ENCODE peak calls at places on chromosomes 13 and 19, in eight cellular contexts. One of them, this sample, is unnamed.

GRCh38 chr19:35986664-35987570 is 8.1 kb upstream of the SDHAF1 start:
- DNase-seq in iris pigment epithelial cell: no peak
- DNase-seq in effector memory CD4-positive, alpha-beta T cell: no peak
- DNase-seq in neural crest cell: no peak
- DNase-seq in hypothalamus: no peak
- DNase-seq in stimulated activated CD4-positive, alpha-beta T cell treated with anti-CD3 and anti-CD28 coated beads, Interleukin-15, amount 100 ng/mL, for 1 hour: no peak
- DNase-seq in SK-MEL-5: peak; percentile 35
- DNase-seq in T follicular helper cell: no peak
- DNase-seq in this sample: no peak

GRCh38 chr13:102846261-102847015 is 606 bp downstream of the ERCC5 start:
- DNase-seq in neural crest cell: peak; percentile 7
- DNase-seq in T follicular helper cell: peak; percentile 25
- DNase-seq in hypothalamus: no peak
- DNase-seq in stimulated activated CD4-positive, alpha-beta T cell treated with anti-CD3 and anti-CD28 coated beads, Interleukin-15, amount 100 ng/mL, for 1 hour: no peak
- DNase-seq in iris pigment epithelial cell: peak; percentile 55
- DNase-seq in effector memory CD4-positive, alpha-beta T cell: peak; percentile 12
- DNase-seq in SK-MEL-5: peak; percentile 41
- DNase-seq in this sample: no peak

GRCh38 chr13:83151308-83151660 is 731.0 kb downstream of the SLITRK1 start:
- DNase-seq in stimulated activated CD4-positive, alpha-beta T cell treated with anti-CD3 and anti-CD28 coated beads, Interleukin-15, amount 100 ng/mL, for 1 hour: no peak
- DNase-seq in T follicular helper cell: no peak
- DNase-seq in effector memory CD4-positive, alpha-beta T cell: no peak
- DNase-seq in hypothalamus: no peak
- DNase-seq in SK-MEL-5: no peak
- DNase-seq in neural crest cell: no peak
- DNase-seq in iris pigment epithelial cell: peak; percentile 67
- DNase-seq in this sample: no peak

GRCh38 chr13:57739791-57740190 is 108.2 kb downstream of the PCDH17 start:
- DNase-seq in stimulated activated CD4-positive, alpha-beta T cell treated with anti-CD3 and anti-CD28 coated beads, Interleukin-15, amount 100 ng/mL, for 1 hour: no peak
- DNase-seq in effector memory CD4-positive, alpha-beta T cell: no peak
- DNase-seq in SK-MEL-5: no peak
- DNase-seq in iris pigment epithelial cell: no peak
- DNase-seq in hypothalamus: no peak
- DNase-seq in T follicular helper cell: no peak
- DNase-seq in neural crest cell: no peak
- DNase-seq in this sample: no peak

GRCh38 chr19:46288896-46289588 is 7.8 kb upstream of the HIF3A start:
- DNase-seq in neural crest cell: no peak
- DNase-seq in stimulated activated CD4-positive, alpha-beta T cell treated with anti-CD3 and anti-CD28 coated beads, Interleukin-15, amount 100 ng/mL, for 1 hour: no peak
- DNase-seq in effector memory CD4-positive, alpha-beta T cell: no peak
- DNase-seq in iris pigment epithelial cell: peak; percentile 98
- DNase-seq in hypothalamus: no peak
- DNase-seq in SK-MEL-5: peak; percentile 55
- DNase-seq in T follicular helper cell: no peak
- DNase-seq in this sample: peak; percentile 79

GRCh38 chr19:1026189-1027019 is at the start of gene CNN2:
- DNase-seq in effector memory CD4-positive, alpha-beta T cell: peak; percentile 43
- DNase-seq in T follicular helper cell: peak; percentile 45
- DNase-seq in iris pigment epithelial cell: peak; percentile 78
- DNase-seq in hypothalamus: no peak
- DNase-seq in neural crest cell: peak; percentile 62
- DNase-seq in SK-MEL-5: peak; percentile 43
- DNase-seq in stimulated activated CD4-positive, alpha-beta T cell treated with anti-CD3 and anti-CD28 coated beads, Interleukin-15, amount 100 ng/mL, for 1 hour: peak; percentile 44
- DNase-seq in this sample: peak; percentile 90

GRCh38 chr19:1449467-1450442 is at the start of gene APC2:
- DNase-seq in effector memory CD4-positive, alpha-beta T cell: no peak
- DNase-seq in stimulated activated CD4-positive, alpha-beta T cell treated with anti-CD3 and anti-CD28 coated beads, Interleukin-15, amount 100 ng/mL, for 1 hour: no peak
- DNase-seq in hypothalamus: peak; percentile 79
- DNase-seq in T follicular helper cell: no peak
- DNase-seq in SK-MEL-5: peak; percentile 55
- DNase-seq in neural crest cell: peak; percentile 75
- DNase-seq in iris pigment epithelial cell: peak; percentile 30
- DNase-seq in this sample: peak; percentile 95

GRCh38 chr19:40147338-40147692 is 43.9 kb upstream of the MAP3K10 start:
- DNase-seq in stimulated activated CD4-positive, alpha-beta T cell treated with anti-CD3 and anti-CD28 coated beads, Interleukin-15, amount 100 ng/mL, for 1 hour: no peak
- DNase-seq in hypothalamus: no peak
- DNase-seq in neural crest cell: no peak
- DNase-seq in iris pigment epithelial cell: no peak
- DNase-seq in SK-MEL-5: no peak
- DNase-seq in T follicular helper cell: no peak
- DNase-seq in effector memory CD4-positive, alpha-beta T cell: no peak
- DNase-seq in this sample: no peak

GRCh38 chr13:23352161-23352560 is 81.3 kb downstream of the SACS start:
- DNase-seq in iris pigment epithelial cell: no peak
- DNase-seq in SK-MEL-5: no peak
- DNase-seq in stimulated activated CD4-positive, alpha-beta T cell treated with anti-CD3 and anti-CD28 coated beads, Interleukin-15, amount 100 ng/mL, for 1 hour: no peak
- DNase-seq in neural crest cell: no peak
- DNase-seq in hypothalamus: no peak
- DNase-seq in effector memory CD4-positive, alpha-beta T cell: no peak
- DNase-seq in T follicular helper cell: no peak
- DNase-seq in this sample: no peak

GRCh38 chr19:41879670-41880328 is 2.7 kb downstream of the CD79A start:
- DNase-seq in hypothalamus: no peak
- DNase-seq in SK-MEL-5: no peak
- DNase-seq in iris pigment epithelial cell: no peak
- DNase-seq in T follicular helper cell: no peak
- DNase-seq in effector memory CD4-positive, alpha-beta T cell: no peak
- DNase-seq in neural crest cell: no peak
- DNase-seq in stimulated activated CD4-positive, alpha-beta T cell treated with anti-CD3 and anti-CD28 coated beads, Interleukin-15, amount 100 ng/mL, for 1 hour: no peak
- DNase-seq in this sample: no peak

GRCh38 chr19:19335408-19336158 is 15.0 kb downstream of the MAU2 start:
- DNase-seq in SK-MEL-5: no peak
- DNase-seq in stimulated activated CD4-positive, alpha-beta T cell treated with anti-CD3 and anti-CD28 coated beads, Interleukin-15, amount 100 ng/mL, for 1 hour: no peak
- DNase-seq in effector memory CD4-positive, alpha-beta T cell: no peak
- DNase-seq in iris pigment epithelial cell: no peak
- DNase-seq in T follicular helper cell: no peak
- DNase-seq in hypothalamus: no peak
- DNase-seq in neural crest cell: no peak
- DNase-seq in this sample: no peak

GRCh38 chr13:53411443-53411842 is 382.8 kb downstream of the OLFM4 start:
- DNase-seq in T follicular helper cell: no peak
- DNase-seq in hypothalamus: no peak
- DNase-seq in neural crest cell: no peak
- DNase-seq in SK-MEL-5: no peak
- DNase-seq in stimulated activated CD4-positive, alpha-beta T cell treated with anti-CD3 and anti-CD28 coated beads, Interleukin-15, amount 100 ng/mL, for 1 hour: no peak
- DNase-seq in iris pigment epithelial cell: no peak
- DNase-seq in effector memory CD4-positive, alpha-beta T cell: no peak
- DNase-seq in this sample: no peak

GRCh38 chr13:99124046-99124400 is 76.6 kb upstream of the UBAC2 start:
- DNase-seq in SK-MEL-5: no peak
- DNase-seq in T follicular helper cell: no peak
- DNase-seq in hypothalamus: no peak
- DNase-seq in iris pigment epithelial cell: no peak
- DNase-seq in neural crest cell: no peak
- DNase-seq in stimulated activated CD4-positive, alpha-beta T cell treated with anti-CD3 and anti-CD28 coated beads, Interleukin-15, amount 100 ng/mL, for 1 hour: no peak
- DNase-seq in effector memory CD4-positive, alpha-beta T cell: no peak
- DNase-seq in this sample: no peak

GRCh38 chr13:98503175-98504028 is 73.5 kb downstream of the STK24 start:
- DNase-seq in SK-MEL-5: no peak
- DNase-seq in neural crest cell: no peak
- DNase-seq in T follicular helper cell: no peak
- DNase-seq in stimulated activated CD4-positive, alpha-beta T cell treated with anti-CD3 and anti-CD28 coated beads, Interleukin-15, amount 100 ng/mL, for 1 hour: no peak
- DNase-seq in hypothalamus: no peak
- DNase-seq in effector memory CD4-positive, alpha-beta T cell: no peak
- DNase-seq in iris pigment epithelial cell: no peak
- DNase-seq in this sample: no peak

GRCh38 chr19:55116232-55117062 is 990 bp downstream of the PPP1R12C start:
- DNase-seq in effector memory CD4-positive, alpha-beta T cell: peak; percentile 25
- DNase-seq in T follicular helper cell: peak; percentile 32
- DNase-seq in stimulated activated CD4-positive, alpha-beta T cell treated with anti-CD3 and anti-CD28 coated beads, Interleukin-15, amount 100 ng/mL, for 1 hour: peak; percentile 20
- DNase-seq in iris pigment epithelial cell: peak; percentile 71
- DNase-seq in hypothalamus: peak; percentile 63
- DNase-seq in neural crest cell: peak; percentile 29
- DNase-seq in SK-MEL-5: peak; percentile 31
- DNase-seq in this sample: peak; percentile 86

GRCh38 chr19:36059180-36059910 is 4.6 kb downstream of the WDR62 start:
- DNase-seq in neural crest cell: no peak
- DNase-seq in T follicular helper cell: no peak
- DNase-seq in iris pigment epithelial cell: no peak
- DNase-seq in hypothalamus: no peak
- DNase-seq in SK-MEL-5: no peak
- DNase-seq in stimulated activated CD4-positive, alpha-beta T cell treated with anti-CD3 and anti-CD28 coated beads, Interleukin-15, amount 100 ng/mL, for 1 hour: no peak
- DNase-seq in effector memory CD4-positive, alpha-beta T cell: no peak
- DNase-seq in this sample: no peak

GRCh38 chr13:42181381-42181953 is 90.5 kb upstream of the AKAP11 start:
- DNase-seq in neural crest cell: no peak
- DNase-seq in T follicular helper cell: no peak
- DNase-seq in SK-MEL-5: no peak
- DNase-seq in iris pigment epithelial cell: no peak
- DNase-seq in stimulated activated CD4-positive, alpha-beta T cell treated with anti-CD3 and anti-CD28 coated beads, Interleukin-15, amount 100 ng/mL, for 1 hour: no peak
- DNase-seq in hypothalamus: no peak
- DNase-seq in effector memory CD4-positive, alpha-beta T cell: no peak
- DNase-seq in this sample: no peak

GRCh38 chr13:48493851-48494250 is 39.0 kb downstream of the RCBTB2 start:
- DNase-seq in neural crest cell: no peak
- DNase-seq in effector memory CD4-positive, alpha-beta T cell: no peak
- DNase-seq in SK-MEL-5: peak; percentile 36
- DNase-seq in hypothalamus: no peak
- DNase-seq in T follicular helper cell: no peak
- DNase-seq in iris pigment epithelial cell: no peak
- DNase-seq in stimulated activated CD4-positive, alpha-beta T cell treated with anti-CD3 and anti-CD28 coated beads, Interleukin-15, amount 100 ng/mL, for 1 hour: no peak
- DNase-seq in this sample: no peak

GRCh38 chr13:51212808-51213728 is 9.1 kb upstream of the FAM124A start:
- DNase-seq in iris pigment epithelial cell: no peak
- DNase-seq in SK-MEL-5: no peak
- DNase-seq in T follicular helper cell: no peak
- DNase-seq in hypothalamus: no peak
- DNase-seq in stimulated activated CD4-positive, alpha-beta T cell treated with anti-CD3 and anti-CD28 coated beads, Interleukin-15, amount 100 ng/mL, for 1 hour: no peak
- DNase-seq in neural crest cell: no peak
- DNase-seq in effector memory CD4-positive, alpha-beta T cell: no peak
- DNase-seq in this sample: no peak

GRCh38 chr19:14094854-14095253 is 4.3 kb upstream of the SAMD1 start:
- DNase-seq in T follicular helper cell: no peak
- DNase-seq in hypothalamus: no peak
- DNase-seq in SK-MEL-5: no peak
- DNase-seq in neural crest cell: no peak
- DNase-seq in iris pigment epithelial cell: no peak
- DNase-seq in stimulated activated CD4-positive, alpha-beta T cell treated with anti-CD3 and anti-CD28 coated beads, Interleukin-15, amount 100 ng/mL, for 1 hour: no peak
- DNase-seq in effector memory CD4-positive, alpha-beta T cell: no peak
- DNase-seq in this sample: no peak

GRCh38 chr19:49818691-49819331 is 722 bp downstream of the MED25 start:
- DNase-seq in iris pigment epithelial cell: peak; percentile 17
- DNase-seq in T follicular helper cell: no peak
- DNase-seq in effector memory CD4-positive, alpha-beta T cell: no peak
- DNase-seq in hypothalamus: no peak
- DNase-seq in stimulated activated CD4-positive, alpha-beta T cell treated with anti-CD3 and anti-CD28 coated beads, Interleukin-15, amount 100 ng/mL, for 1 hour: no peak
- DNase-seq in SK-MEL-5: no peak
- DNase-seq in neural crest cell: no peak
- DNase-seq in this sample: no peak

GRCh38 chr19:10450853-10451609 is 30.7 kb downstream of the PDE4A start:
- DNase-seq in SK-MEL-5: peak; percentile 53
- DNase-seq in iris pigment epithelial cell: no peak
- DNase-seq in neural crest cell: no peak
- DNase-seq in T follicular helper cell: no peak
- DNase-seq in hypothalamus: no peak
- DNase-seq in effector memory CD4-positive, alpha-beta T cell: no peak
- DNase-seq in stimulated activated CD4-positive, alpha-beta T cell treated with anti-CD3 and anti-CD28 coated beads, Interleukin-15, amount 100 ng/mL, for 1 hour: no peak
- DNase-seq in this sample: no peak

This sample was measured in AG08396.